ENCODE peak calls at places on chromosomes 4 and X, in eight cellular contexts. One of them, this sample, is unnamed.

GRCh38 chr4:139528377-139529005 is 27.5 kb downstream of the SETD7 start:
- DNase-seq in left colon: peak
- DNase-seq in SJSA1: no peak
- DNase-seq in ELR: peak
- DNase-seq in lower leg skin: no peak
- DNase-seq in activated gamma-delta T cell treated with Interleukin-2 at 50 U/mL for 16 hours: peak
- DNase-seq in activated CD4-positive, alpha-beta T cell treated with anti-CD3 and anti-CD28 coated beads for 1 hour: no peak
- DNase-seq in cardiac fibroblast: peak
- DNase-seq in this sample: no peak

GRCh38 chr4:93147524-93148212 is 680.9 kb upstream of the ATOH1 start:
- DNase-seq in left colon: no peak
- DNase-seq in SJSA1: no peak
- DNase-seq in ELR: no peak
- DNase-seq in lower leg skin: no peak
- DNase-seq in activated gamma-delta T cell treated with Interleukin-2 at 50 U/mL for 16 hours: no peak
- DNase-seq in activated CD4-positive, alpha-beta T cell treated with anti-CD3 and anti-CD28 coated beads for 1 hour: no peak
- DNase-seq in cardiac fibroblast: no peak
- DNase-seq in this sample: no peak

GRCh38 chr4:157220026-157220881 is at the start of gene GRIA2:
- DNase-seq in left colon: peak
- DNase-seq in SJSA1: peak
- DNase-seq in ELR: peak
- DNase-seq in lower leg skin: peak
- DNase-seq in activated gamma-delta T cell treated with Interleukin-2 at 50 U/mL for 16 hours: no peak
- DNase-seq in activated CD4-positive, alpha-beta T cell treated with anti-CD3 and anti-CD28 coated beads for 1 hour: no peak
- DNase-seq in cardiac fibroblast: peak
- DNase-seq in this sample: peak

GRCh38 chr4:142778430-142778829 is 67.7 kb downstream of the INPP4B start:
- DNase-seq in left colon: no peak
- DNase-seq in SJSA1: no peak
- DNase-seq in ELR: peak
- DNase-seq in lower leg skin: no peak
- DNase-seq in activated gamma-delta T cell treated with Interleukin-2 at 50 U/mL for 16 hours: no peak
- DNase-seq in activated CD4-positive, alpha-beta T cell treated with anti-CD3 and anti-CD28 coated beads for 1 hour: no peak
- DNase-seq in cardiac fibroblast: peak
- DNase-seq in this sample: no peak

GRCh38 chr4:181702864-181703263 is 540.3 kb upstream of the TENM3 start:
- DNase-seq in left colon: no peak
- DNase-seq in SJSA1: no peak
- DNase-seq in ELR: no peak
- DNase-seq in lower leg skin: no peak
- DNase-seq in activated gamma-delta T cell treated with Interleukin-2 at 50 U/mL for 16 hours: no peak
- DNase-seq in activated CD4-positive, alpha-beta T cell treated with anti-CD3 and anti-CD28 coated beads for 1 hour: no peak
- DNase-seq in cardiac fibroblast: no peak
- DNase-seq in this sample: no peak

GRCh38 chrX:132622130-132622529 is 133.3 kb upstream of the MBNL3 start:
- DNase-seq in left colon: no peak
- DNase-seq in SJSA1: peak
- DNase-seq in ELR: peak
- DNase-seq in lower leg skin: no peak
- DNase-seq in activated gamma-delta T cell treated with Interleukin-2 at 50 U/mL for 16 hours: no peak
- DNase-seq in activated CD4-positive, alpha-beta T cell treated with anti-CD3 and anti-CD28 coated beads for 1 hour: no peak
- DNase-seq in cardiac fibroblast: peak
- DNase-seq in this sample: peak

GRCh38 chrX:150573702-150574101 is 5.3 kb downstream of the MTM1 start:
- DNase-seq in left colon: peak
- DNase-seq in SJSA1: no peak
- DNase-seq in ELR: no peak
- DNase-seq in lower leg skin: no peak
- DNase-seq in activated gamma-delta T cell treated with Interleukin-2 at 50 U/mL for 16 hours: peak
- DNase-seq in activated CD4-positive, alpha-beta T cell treated with anti-CD3 and anti-CD28 coated beads for 1 hour: no peak
- DNase-seq in cardiac fibroblast: no peak
- DNase-seq in this sample: no peak

GRCh38 chrX:121161501-121161933 is 114.1 kb downstream of the GLUD2 start:
- DNase-seq in left colon: no peak
- DNase-seq in SJSA1: no peak
- DNase-seq in ELR: no peak
- DNase-seq in lower leg skin: no peak
- DNase-seq in activated gamma-delta T cell treated with Interleukin-2 at 50 U/mL for 16 hours: no peak
- DNase-seq in activated CD4-positive, alpha-beta T cell treated with anti-CD3 and anti-CD28 coated beads for 1 hour: no peak
- DNase-seq in cardiac fibroblast: no peak
- DNase-seq in this sample: no peak

GRCh38 chr4:126071346-126072333 is 756.9 kb downstream of the FAT4 start:
- DNase-seq in left colon: no peak
- DNase-seq in SJSA1: peak
- DNase-seq in ELR: peak
- DNase-seq in lower leg skin: no peak
- DNase-seq in activated gamma-delta T cell treated with Interleukin-2 at 50 U/mL for 16 hours: no peak
- DNase-seq in activated CD4-positive, alpha-beta T cell treated with anti-CD3 and anti-CD28 coated beads for 1 hour: no peak
- DNase-seq in cardiac fibroblast: peak
- DNase-seq in this sample: no peak

GRCh38 chr4:110787109-110787508 is 164.2 kb upstream of the PITX2 start:
- DNase-seq in left colon: no peak
- DNase-seq in SJSA1: no peak
- DNase-seq in ELR: peak
- DNase-seq in lower leg skin: no peak
- DNase-seq in activated gamma-delta T cell treated with Interleukin-2 at 50 U/mL for 16 hours: no peak
- DNase-seq in activated CD4-positive, alpha-beta T cell treated with anti-CD3 and anti-CD28 coated beads for 1 hour: no peak
- DNase-seq in cardiac fibroblast: no peak
- DNase-seq in this sample: no peak

GRCh38 chr4:101279377-101279871 is 67.9 kb downstream of the PPP3CA start:
- DNase-seq in left colon: no peak
- DNase-seq in SJSA1: peak
- DNase-seq in ELR: peak
- DNase-seq in lower leg skin: no peak
- DNase-seq in activated gamma-delta T cell treated with Interleukin-2 at 50 U/mL for 16 hours: no peak
- DNase-seq in activated CD4-positive, alpha-beta T cell treated with anti-CD3 and anti-CD28 coated beads for 1 hour: no peak
- DNase-seq in cardiac fibroblast: peak
- DNase-seq in this sample: peak

GRCh38 chr4:42633605-42634388 is 23.1 kb downstream of the ATP8A1 start:
- DNase-seq in left colon: no peak
- DNase-seq in SJSA1: no peak
- DNase-seq in ELR: no peak
- DNase-seq in lower leg skin: no peak
- DNase-seq in activated gamma-delta T cell treated with Interleukin-2 at 50 U/mL for 16 hours: no peak
- DNase-seq in activated CD4-positive, alpha-beta T cell treated with anti-CD3 and anti-CD28 coated beads for 1 hour: no peak
- DNase-seq in cardiac fibroblast: no peak
- DNase-seq in this sample: no peak

GRCh38 chrX:149230689-149231088 is 274.4 kb downstream of the IDS start:
- DNase-seq in left colon: no peak
- DNase-seq in SJSA1: no peak
- DNase-seq in ELR: no peak
- DNase-seq in lower leg skin: no peak
- DNase-seq in activated gamma-delta T cell treated with Interleukin-2 at 50 U/mL for 16 hours: no peak
- DNase-seq in activated CD4-positive, alpha-beta T cell treated with anti-CD3 and anti-CD28 coated beads for 1 hour: no peak
- DNase-seq in cardiac fibroblast: no peak
- DNase-seq in this sample: no peak

GRCh38 chrX:145816607-145817298 is 876 bp upstream of the SLITRK2 start:
- DNase-seq in left colon: no peak
- DNase-seq in SJSA1: no peak
- DNase-seq in ELR: no peak
- DNase-seq in lower leg skin: no peak
- DNase-seq in activated gamma-delta T cell treated with Interleukin-2 at 50 U/mL for 16 hours: no peak
- DNase-seq in activated CD4-positive, alpha-beta T cell treated with anti-CD3 and anti-CD28 coated beads for 1 hour: no peak
- DNase-seq in cardiac fibroblast: no peak
- DNase-seq in this sample: no peak

GRCh38 chr4:93835929-93836328 is 7.4 kb downstream of the ATOH1 start:
- DNase-seq in left colon: no peak
- DNase-seq in SJSA1: no peak
- DNase-seq in ELR: peak
- DNase-seq in lower leg skin: no peak
- DNase-seq in activated gamma-delta T cell treated with Interleukin-2 at 50 U/mL for 16 hours: no peak
- DNase-seq in activated CD4-positive, alpha-beta T cell treated with anti-CD3 and anti-CD28 coated beads for 1 hour: no peak
- DNase-seq in cardiac fibroblast: no peak
- DNase-seq in this sample: no peak

GRCh38 chr4:128782076-128782715 is 27.3 kb upstream of the JADE1 start:
- DNase-seq in left colon: peak
- DNase-seq in SJSA1: no peak
- DNase-seq in ELR: no peak
- DNase-seq in lower leg skin: no peak
- DNase-seq in activated gamma-delta T cell treated with Interleukin-2 at 50 U/mL for 16 hours: peak
- DNase-seq in activated CD4-positive, alpha-beta T cell treated with anti-CD3 and anti-CD28 coated beads for 1 hour: peak
- DNase-seq in cardiac fibroblast: peak
- DNase-seq in this sample: no peak

GRCh38 chrX:94401426-94401825 is 727.4 kb downstream of the FAM133A start:
- DNase-seq in left colon: no peak
- DNase-seq in SJSA1: no peak
- DNase-seq in ELR: no peak
- DNase-seq in lower leg skin: no peak
- DNase-seq in activated gamma-delta T cell treated with Interleukin-2 at 50 U/mL for 16 hours: no peak
- DNase-seq in activated CD4-positive, alpha-beta T cell treated with anti-CD3 and anti-CD28 coated beads for 1 hour: no peak
- DNase-seq in cardiac fibroblast: no peak
- DNase-seq in this sample: no peak

GRCh38 chr4:72063726-72064125 is 31.9 kb downstream of the NPFFR2 start:
- DNase-seq in left colon: no peak
- DNase-seq in SJSA1: no peak
- DNase-seq in ELR: peak
- DNase-seq in lower leg skin: no peak
- DNase-seq in activated gamma-delta T cell treated with Interleukin-2 at 50 U/mL for 16 hours: no peak
- DNase-seq in activated CD4-positive, alpha-beta T cell treated with anti-CD3 and anti-CD28 coated beads for 1 hour: no peak
- DNase-seq in cardiac fibroblast: no peak
- DNase-seq in this sample: no peak

GRCh38 chr4:116358633-116359222 is 726.6 kb downstream of the TRAM1L1 start:
- DNase-seq in left colon: peak
- DNase-seq in SJSA1: peak
- DNase-seq in ELR: peak
- DNase-seq in lower leg skin: peak
- DNase-seq in activated gamma-delta T cell treated with Interleukin-2 at 50 U/mL for 16 hours: peak
- DNase-seq in activated CD4-positive, alpha-beta T cell treated with anti-CD3 and anti-CD28 coated beads for 1 hour: no peak
- DNase-seq in cardiac fibroblast: peak
- DNase-seq in this sample: peak

GRCh38 chrX:65828599-65828998 is 161.1 kb downstream of the MSN start:
- DNase-seq in left colon: no peak
- DNase-seq in SJSA1: no peak
- DNase-seq in ELR: no peak
- DNase-seq in lower leg skin: no peak
- DNase-seq in activated gamma-delta T cell treated with Interleukin-2 at 50 U/mL for 16 hours: no peak
- DNase-seq in activated CD4-positive, alpha-beta T cell treated with anti-CD3 and anti-CD28 coated beads for 1 hour: no peak
- DNase-seq in cardiac fibroblast: no peak
- DNase-seq in this sample: no peak

GRCh38 chr4:172830295-172830764 is 338.3 kb upstream of the GALNT7 start:
- DNase-seq in left colon: no peak
- DNase-seq in SJSA1: no peak
- DNase-seq in ELR: peak
- DNase-seq in lower leg skin: no peak
- DNase-seq in activated gamma-delta T cell treated with Interleukin-2 at 50 U/mL for 16 hours: no peak
- DNase-seq in activated CD4-positive, alpha-beta T cell treated with anti-CD3 and anti-CD28 coated beads for 1 hour: no peak
- DNase-seq in cardiac fibroblast: peak
- DNase-seq in this sample: no peak

GRCh38 chrX:87402256-87402655 is 115.3 kb upstream of the KLHL4 start:
- DNase-seq in left colon: no peak
- DNase-seq in SJSA1: no peak
- DNase-seq in ELR: no peak
- DNase-seq in lower leg skin: no peak
- DNase-seq in activated gamma-delta T cell treated with Interleukin-2 at 50 U/mL for 16 hours: no peak
- DNase-seq in activated CD4-positive, alpha-beta T cell treated with anti-CD3 and anti-CD28 coated beads for 1 hour: no peak
- DNase-seq in cardiac fibroblast: no peak
- DNase-seq in this sample: no peak

GRCh38 chrX:70525733-70526132 is 81.1 kb downstream of the DLG3 start:
- DNase-seq in left colon: peak
- DNase-seq in SJSA1: no peak
- DNase-seq in ELR: no peak
- DNase-seq in lower leg skin: no peak
- DNase-seq in activated gamma-delta T cell treated with Interleukin-2 at 50 U/mL for 16 hours: no peak
- DNase-seq in activated CD4-positive, alpha-beta T cell treated with anti-CD3 and anti-CD28 coated beads for 1 hour: no peak
- DNase-seq in cardiac fibroblast: no peak
- DNase-seq in this sample: no peak

GRCh38 chr4:145177511-145177905 is 2.9 kb downstream of the OTUD4 start:
- DNase-seq in left colon: no peak
- DNase-seq in SJSA1: no peak
- DNase-seq in ELR: peak
- DNase-seq in lower leg skin: no peak
- DNase-seq in activated gamma-delta T cell treated with Interleukin-2 at 50 U/mL for 16 hours: no peak
- DNase-seq in activated CD4-positive, alpha-beta T cell treated with anti-CD3 and anti-CD28 coated beads for 1 hour: no peak
- DNase-seq in cardiac fibroblast: peak
- DNase-seq in this sample: no peak

GRCh38 chr4:140291259-140291658 is 82.2 kb upstream of the SCOC start:
- DNase-seq in left colon: no peak
- DNase-seq in SJSA1: no peak
- DNase-seq in ELR: peak
- DNase-seq in lower leg skin: no peak
- DNase-seq in activated gamma-delta T cell treated with Interleukin-2 at 50 U/mL for 16 hours: no peak
- DNase-seq in activated CD4-positive, alpha-beta T cell treated with anti-CD3 and anti-CD28 coated beads for 1 hour: no peak
- DNase-seq in cardiac fibroblast: peak
- DNase-seq in this sample: no peak

GRCh38 chr4:175998782-175999181 is 66.9 kb upstream of the WDR17 start:
- DNase-seq in left colon: no peak
- DNase-seq in SJSA1: no peak
- DNase-seq in ELR: peak
- DNase-seq in lower leg skin: no peak
- DNase-seq in activated gamma-delta T cell treated with Interleukin-2 at 50 U/mL for 16 hours: no peak
- DNase-seq in activated CD4-positive, alpha-beta T cell treated with anti-CD3 and anti-CD28 coated beads for 1 hour: no peak
- DNase-seq in cardiac fibroblast: peak
- DNase-seq in this sample: no peak

GRCh38 chr4:84325625-84326024 is 173.5 kb downstream of the NKX6-1 start:
- DNase-seq in left colon: no peak
- DNase-seq in SJSA1: no peak
- DNase-seq in ELR: no peak
- DNase-seq in lower leg skin: no peak
- DNase-seq in activated gamma-delta T cell treated with Interleukin-2 at 50 U/mL for 16 hours: no peak
- DNase-seq in activated CD4-positive, alpha-beta T cell treated with anti-CD3 and anti-CD28 coated beads for 1 hour: no peak
- DNase-seq in cardiac fibroblast: no peak
- DNase-seq in this sample: no peak

GRCh38 chrX:106670631-106671030 is 55.9 kb upstream of the RNF128 start:
- DNase-seq in left colon: no peak
- DNase-seq in SJSA1: no peak
- DNase-seq in ELR: no peak
- DNase-seq in lower leg skin: no peak
- DNase-seq in activated gamma-delta T cell treated with Interleukin-2 at 50 U/mL for 16 hours: no peak
- DNase-seq in activated CD4-positive, alpha-beta T cell treated with anti-CD3 and anti-CD28 coated beads for 1 hour: no peak
- DNase-seq in cardiac fibroblast: peak
- DNase-seq in this sample: no peak

GRCh38 chrX:38859602-38860001 is 58.3 kb downstream of the MID1IP1 start:
- DNase-seq in left colon: no peak
- DNase-seq in SJSA1: no peak
- DNase-seq in ELR: peak
- DNase-seq in lower leg skin: no peak
- DNase-seq in activated gamma-delta T cell treated with Interleukin-2 at 50 U/mL for 16 hours: no peak
- DNase-seq in activated CD4-positive, alpha-beta T cell treated with anti-CD3 and anti-CD28 coated beads for 1 hour: no peak
- DNase-seq in cardiac fibroblast: peak
- DNase-seq in this sample: no peak

GRCh38 chr4:152850377-152850776 is 70.6 kb downstream of the ARFIP1 start:
- DNase-seq in left colon: peak
- DNase-seq in SJSA1: no peak
- DNase-seq in ELR: peak
- DNase-seq in lower leg skin: no peak
- DNase-seq in activated gamma-delta T cell treated with Interleukin-2 at 50 U/mL for 16 hours: peak
- DNase-seq in activated CD4-positive, alpha-beta T cell treated with anti-CD3 and anti-CD28 coated beads for 1 hour: no peak
- DNase-seq in cardiac fibroblast: peak
- DNase-seq in this sample: no peak

GRCh38 chr4:2441393-2442174 is 22.8 kb downstream of the CFAP99 start:
- DNase-seq in left colon: peak
- DNase-seq in SJSA1: peak
- DNase-seq in ELR: peak
- DNase-seq in lower leg skin: no peak
- DNase-seq in activated gamma-delta T cell treated with Interleukin-2 at 50 U/mL for 16 hours: peak
- DNase-seq in activated CD4-positive, alpha-beta T cell treated with anti-CD3 and anti-CD28 coated beads for 1 hour: peak
- DNase-seq in cardiac fibroblast: peak
- DNase-seq in this sample: no peak

GRCh38 chr4:4437798-4438470 is 51.0 kb downstream of the NSG1 start:
- DNase-seq in left colon: no peak
- DNase-seq in SJSA1: no peak
- DNase-seq in ELR: no peak
- DNase-seq in lower leg skin: no peak
- DNase-seq in activated gamma-delta T cell treated with Interleukin-2 at 50 U/mL for 16 hours: no peak
- DNase-seq in activated CD4-positive, alpha-beta T cell treated with anti-CD3 and anti-CD28 coated beads for 1 hour: no peak
- DNase-seq in cardiac fibroblast: no peak
- DNase-seq in this sample: no peak

GRCh38 chr4:8759987-8760386 is 111.7 kb downstream of the HMX1 start:
- DNase-seq in left colon: no peak
- DNase-seq in SJSA1: no peak
- DNase-seq in ELR: no peak
- DNase-seq in lower leg skin: no peak
- DNase-seq in activated gamma-delta T cell treated with Interleukin-2 at 50 U/mL for 16 hours: no peak
- DNase-seq in activated CD4-positive, alpha-beta T cell treated with anti-CD3 and anti-CD28 coated beads for 1 hour: no peak
- DNase-seq in cardiac fibroblast: no peak
- DNase-seq in this sample: no peak

GRCh38 chrX:44506688-44507087 is 36.0 kb downstream of the FUNDC1 start:
- DNase-seq in left colon: no peak
- DNase-seq in SJSA1: no peak
- DNase-seq in ELR: no peak
- DNase-seq in lower leg skin: no peak
- DNase-seq in activated gamma-delta T cell treated with Interleukin-2 at 50 U/mL for 16 hours: no peak
- DNase-seq in activated CD4-positive, alpha-beta T cell treated with anti-CD3 and anti-CD28 coated beads for 1 hour: no peak
- DNase-seq in cardiac fibroblast: no peak
- DNase-seq in this sample: no peak

This sample was measured in T1000.